ENCODE peak calls at places on chromosomes 6 and 20, in ten cellular contexts. F is CD8-positive, alpha-beta T cell; K is brain microvascular endothelial cell; W is neuronal stem cell; S is heart left ventricle; L is tibial artery; X is Karpas-422; E is adipocyte; C is heart right ventricle; J is sigmoid colon. A is an unnamed sample. For H3K36me3, the result is how much of the 10 kb centered on the place peaks cover.

GRCh38 chr6:854405-855073 is 161.6 kb upstream of the EXOC2 start:
- DNase-seq in F (no peak), K (peak), W (no peak), S (no peak), L (no peak), X (no peak), E (peak), C (no peak), J (no peak), A (no peak)

GRCh38 chr20:62258499-62259293 is 20.4 kb downstream of the OSBPL2 start:
- DNase-seq in F (no peak), K (peak), W (no peak), S (peak), L (no peak), X (no peak), E (peak), C (no peak), J (peak), A (no peak)

GRCh38 chr20:2705931-2706645 is 13.5 kb downstream of the EBF4 start:
- DNase-seq in F (no peak), K (no peak), W (no peak), S (no peak), L (no peak), X (no peak), E (no peak), C (no peak), J (no peak), A (peak)

GRCh38 chr6:11848852-11849731 is 70.5 kb upstream of the ADTRP start:
- DNase-seq in F (no peak), K (peak), W (no peak), S (no peak), L (no peak), X (no peak), E (peak), C (no peak), J (no peak), A (no peak)

GRCh38 chr6:32761084-32761483 is 2.2 kb downstream of the HLA-DQB2 start:
- DNase-seq in F (no peak), K (no peak), W (no peak), S (no peak), L (no peak), X (no peak), E (no peak), C (no peak), J (no peak), A (no peak)

GRCh38 chr6:133487174-133487573 is 246.0 kb downstream of the EYA4 start:
- DNase-seq in F (no peak), K (no peak), W (no peak), S (peak), L (no peak), X (no peak), E (no peak), C (no peak), J (no peak), A (no peak)

GRCh38 chr20:62899633-62900051 is 26.7 kb downstream of the DIDO1 start:
- DNase-seq in F (no peak), K (no peak), W (no peak), S (no peak), L (no peak), X (no peak), E (peak), C (no peak), J (no peak), A (no peak)

GRCh38 chr6:26043389-26044139 is 43.7 kb upstream of the HFE start:
- DNase-seq in F (peak), K (peak), W (peak), S (peak), L (peak), X (no peak), E (peak), C (peak), J (peak), A (peak)

GRCh38 chr6:124622351-124622750 is 339.9 kb upstream of the RNF217 start:
- DNase-seq in F (no peak), K (no peak), W (no peak), S (no peak), L (no peak), X (no peak), E (no peak), C (no peak), J (no peak), A (no peak)

GRCh38 chr6:130366011-130366963 is at the start of gene TMEM200A:
- DNase-seq in F (no peak), K (peak), W (peak), S (peak), L (peak), X (no peak), E (peak), C (peak), J (peak), A (peak)

GRCh38 chr6:44697333-44697732 is 309.8 kb downstream of the CDC5L start:
- DNase-seq in F (no peak), K (no peak), W (no peak), S (peak), L (no peak), X (no peak), E (no peak), C (no peak), J (no peak), A (no peak)

GRCh38 chr20:8449120-8449519 is 317.1 kb downstream of the PLCB1 start:
- DNase-seq in F (no peak), K (peak), W (no peak), S (no peak), L (no peak), X (no peak), E (no peak), C (no peak), J (no peak), A (no peak)

GRCh38 chr6:164926686-164927085 is 382.7 kb downstream of the C6orf118 start:
- DNase-seq in F (no peak), K (no peak), W (no peak), S (no peak), L (no peak), X (no peak), E (no peak), C (no peak), J (no peak), A (no peak)

GRCh38 chr6:12232339-12232738 is 57.8 kb upstream of the EDN1 start:
- DNase-seq in F (no peak), K (peak), W (no peak), S (no peak), L (no peak), X (no peak), E (no peak), C (no peak), J (no peak), A (no peak)

GRCh38 chr6:72941751-72942150 is 283.5 kb downstream of the KHDC1L start:
- DNase-seq in F (no peak), K (no peak), W (no peak), S (no peak), L (no peak), X (no peak), E (no peak), C (no peak), J (no peak), A (no peak)

GRCh38 chr6:158405933-158406332 is 93.7 kb downstream of the TULP4 start:
- DNase-seq in F (no peak), K (no peak), W (no peak), S (no peak), L (no peak), X (no peak), E (no peak), C (no peak), J (no peak), A (no peak)

GRCh38 chr6:68711386-68712000 is 76.4 kb downstream of the ADGRB3 start:
- DNase-seq in F (no peak), K (no peak), W (no peak), S (no peak), L (no peak), X (no peak), E (no peak), C (no peak), J (no peak), A (no peak)

DNA sequence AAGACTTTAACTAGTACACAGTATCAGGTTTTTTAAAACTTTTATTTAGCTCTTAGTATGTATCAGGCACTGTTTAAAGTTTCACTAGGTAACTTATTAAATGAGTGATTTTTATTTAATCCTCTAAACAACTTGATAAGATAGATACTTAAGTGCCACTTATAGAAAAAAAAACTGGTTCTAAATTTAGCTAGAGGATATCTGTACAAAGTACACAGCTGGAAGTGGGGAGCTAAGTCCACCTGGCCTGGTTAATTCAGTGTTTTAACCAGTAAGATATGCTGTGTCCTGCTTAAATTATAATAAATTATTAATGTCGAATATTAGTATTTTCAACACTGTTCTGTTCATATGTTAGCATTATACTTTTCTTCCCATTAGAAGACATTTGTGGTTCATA is 37.5 kb downstream of the SYCP2 start:
- DNase-seq in F (no peak), K (no peak), W (no peak), S (no peak), L (no peak), X (no peak), E (no peak), C (no peak), J (no peak), A (no peak)
- H3K36me3 ChIP-seq in F (under half), K (under half), W (under half), S (under half), L (under half), X (under half), E (under half), C (under half), J (under half), A (under half)

GRCh38 chr6:35719407-35719829 is 17.4 kb upstream of the ARMC12 start:
- DNase-seq in F (no peak), K (no peak), W (no peak), S (peak), L (no peak), X (no peak), E (peak), C (no peak), J (no peak), A (no peak)
- H3K4me3 ChIP-seq in F (peak), K (peak), W (no peak), S (peak), L (no peak), X (peak), E (peak), C (peak), J (no peak), A (no peak)

GRCh38 chr20:58470336-58470978 is 44.7 kb downstream of the APCDD1L start:
- DNase-seq in F (no peak), K (no peak), W (no peak), S (no peak), L (no peak), X (no peak), E (no peak), C (no peak), J (no peak), A (no peak)
- H3K36me3 ChIP-seq in F (under half), K (under half), W (under half), S (under half), L (under half), X (under half), E (under half), C (under half), J (under half), A (under half)

GRCh38 chr6:137494281-137494966 is at the start of gene OLIG3:
- DNase-seq in F (no peak), K (no peak), W (peak), S (no peak), L (no peak), X (no peak), E (no peak), C (no peak), J (no peak), A (no peak)

GRCh38 chr6:137493218-137494038 is 766 bp downstream of the OLIG3 start:
- DNase-seq in F (peak), K (no peak), W (peak), S (no peak), L (no peak), X (no peak), E (no peak), C (no peak), J (no peak), A (no peak)

GRCh38 chr6:137495652-137496391 is 1.6 kb upstream of the OLIG3 start:
- DNase-seq in F (no peak), K (no peak), W (peak), S (no peak), L (no peak), X (no peak), E (no peak), C (no peak), J (no peak), A (no peak)

GRCh38 chr6:137496392-137496767 is 2.2 kb upstream of the OLIG3 start:
- DNase-seq in F (no peak), K (no peak), W (peak), S (no peak), L (no peak), X (no peak), E (no peak), C (no peak), J (no peak), A (no peak)

DNA sequence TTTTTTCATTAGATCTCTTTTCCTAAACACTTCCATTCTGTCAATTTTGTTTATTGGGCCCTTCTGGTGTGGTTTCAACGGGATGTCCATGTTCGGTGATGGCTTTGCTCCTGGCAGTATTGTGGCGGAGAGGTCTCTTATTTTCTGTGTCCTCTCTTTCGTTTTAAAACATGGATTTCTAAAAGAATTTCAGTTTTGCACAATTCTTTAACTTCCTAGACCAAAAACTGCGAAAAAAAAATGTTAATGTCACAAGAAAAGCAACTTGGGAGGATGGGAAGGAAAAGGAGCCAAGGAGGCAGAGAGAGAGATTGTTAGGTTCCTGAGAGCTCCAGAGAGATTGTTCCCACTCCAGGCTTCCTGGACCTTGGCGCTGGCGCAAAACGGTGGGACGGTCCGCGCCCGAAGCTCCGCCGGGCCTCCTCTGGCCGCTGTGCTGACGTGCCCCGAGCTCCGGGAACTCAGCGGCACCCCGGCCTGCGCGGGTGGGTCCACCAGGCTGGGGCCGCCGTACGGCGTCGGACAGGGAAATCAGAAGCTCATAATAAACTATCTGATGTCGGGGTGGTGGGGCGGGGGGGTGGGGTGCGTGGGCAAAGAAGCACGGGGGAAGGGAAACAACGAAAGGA is 887 bp upstream of the OLIG3 start:
- DNase-seq in F (no peak), K (no peak), W (no peak), S (no peak), L (no peak), X (no peak), E (no peak), C (no peak), J (no peak), A (no peak)
- H3K4me3 ChIP-seq in F (no peak), K (no peak), W (peak), S (no peak), L (no peak), X (no peak), E (no peak), C (no peak), J (no peak), A (no peak)

DNA sequence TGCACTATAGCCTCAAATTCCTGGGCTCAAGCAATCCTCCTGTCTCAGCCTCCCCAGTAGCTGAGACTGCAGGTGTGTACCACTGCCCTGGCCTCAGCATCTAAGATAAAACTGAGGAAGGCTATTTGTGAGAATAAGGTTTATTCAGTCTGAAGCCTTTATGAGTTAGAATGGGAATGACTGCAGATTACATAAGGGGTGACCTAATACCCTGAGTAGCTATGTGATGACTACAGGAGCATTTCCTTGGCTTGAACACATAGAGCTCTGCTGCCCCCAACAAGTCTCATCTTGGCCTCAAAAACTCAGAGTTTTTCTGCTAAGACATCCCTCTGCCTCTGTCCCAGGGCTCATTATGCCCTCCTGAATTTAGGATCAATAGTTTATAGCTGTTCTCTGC is 7.6 kb downstream of the GSS start:
- DNase-seq in F (no peak), K (peak), W (no peak), S (no peak), L (no peak), X (no peak), E (peak), C (no peak), J (no peak), A (no peak)
- H3K36me3 ChIP-seq in F (under half), K (under half), W (under half), S (under half), L (under half), X (under half), E (under half), C (under half), J (under half), A (under half)

DNA sequence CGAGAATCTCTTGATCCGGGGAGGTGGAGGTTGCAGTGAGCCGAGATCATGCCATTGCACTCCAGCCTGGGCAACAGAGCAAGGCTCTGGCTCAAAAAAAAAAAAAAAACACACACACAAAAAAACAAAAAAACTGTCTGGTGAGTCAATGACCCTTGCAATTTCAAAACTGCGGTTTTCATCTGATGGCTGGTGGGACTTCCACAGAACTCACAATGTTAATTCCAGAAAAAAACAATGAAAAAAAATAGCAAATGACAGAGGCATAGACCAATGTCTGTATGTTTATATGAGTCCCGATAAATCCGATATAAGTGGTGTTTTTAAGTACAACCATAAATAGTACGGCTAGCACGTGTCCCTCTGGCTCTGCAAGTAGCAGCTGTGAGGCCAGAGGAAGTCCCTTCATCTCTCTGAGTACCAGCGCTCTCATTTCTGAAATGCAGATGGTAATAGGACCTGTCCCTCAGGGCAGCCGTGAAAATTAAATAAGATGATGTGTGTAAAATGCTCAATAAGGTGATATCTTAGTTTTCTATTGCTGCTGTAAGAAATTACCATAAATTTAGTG is 21.9 kb upstream of the PTPN1 start:
- DNase-seq in F (no peak), K (no peak), W (no peak), S (no peak), L (no peak), X (peak), E (no peak), C (no peak), J (no peak), A (no peak)
- H3K4me3 ChIP-seq in F (no peak), K (no peak), W (no peak), S (no peak), L (no peak), X (no peak), E (no peak), C (no peak), J (no peak), A (no peak)

DNA sequence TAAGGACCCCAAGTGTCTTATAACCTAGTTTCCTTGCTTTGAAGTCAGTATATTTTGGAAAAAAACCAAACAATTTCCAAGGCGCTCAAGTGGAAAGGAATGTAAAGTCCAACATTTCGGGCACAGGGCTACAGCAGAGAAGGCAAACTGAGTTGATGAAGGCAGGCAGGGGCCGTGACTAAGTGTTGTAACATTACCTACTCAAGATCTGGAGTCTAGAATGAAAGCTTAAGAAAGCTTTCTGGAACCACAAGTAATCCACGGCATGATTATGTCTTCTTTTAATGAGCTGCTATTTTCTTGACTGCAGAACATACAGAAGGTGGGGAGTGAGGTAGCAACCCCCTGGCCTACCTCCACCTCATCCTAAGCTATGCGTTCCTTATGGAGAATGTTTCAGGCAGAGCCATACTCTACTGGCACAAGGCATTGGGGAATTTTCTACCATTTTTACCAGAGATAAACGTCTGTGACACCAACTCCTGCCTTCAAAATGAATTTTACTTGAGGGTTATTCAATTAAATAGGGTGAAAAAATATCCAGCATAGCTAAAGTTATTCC is 4.3 kb downstream of the PPP1R10 start:
- DNase-seq in F (no peak), K (peak), W (no peak), S (no peak), L (no peak), X (peak), E (peak), C (no peak), J (peak), A (no peak)
- H3K36me3 ChIP-seq in F (under half), K (under half), W (under half), S (under half), L (under half), X (under half), E (under half), C (under half), J (under half), A (under half)

A was measured in ascending aorta.